ENCODE peak calls at places on chromosomes 5 and 9, in five cellular contexts. R is GM12878, L is K562, K is HepG2, Q is H1. O is an unnamed sample. For H3K4me1, the result is how much of the 10 kb centered on the place peaks cover.

GRCh38 chr5:141338538-141339306 is at the start of gene PCDHGA2:
- DNase-seq in R (no peak), L (peak), K (peak), Q (no peak), O (no peak)

GRCh38 chr5:82918311-82919031 is 158.7 kb downstream of the TMEM167A start:
- DNase-seq in R (no peak), L (no peak), K (no peak), Q (no peak), O (peak)

GRCh38 chr9:132801659-132802058 is 76.4 kb downstream of the AK8 start:
- DNase-seq in R (no peak), L (no peak), K (no peak), Q (no peak), O (no peak)

GRCh38 chr5:36982146-36982545 is 105.6 kb downstream of the NIPBL start:
- DNase-seq in R (no peak), L (no peak), K (no peak), Q (no peak), O (no peak)

GRCh38 chr5:75042511-75042910 is 9.8 kb downstream of the GCNT4 start:
- DNase-seq in R (no peak), L (no peak), K (no peak), Q (no peak), O (no peak)

GRCh38 chr9:69975681-69976080 is 68.0 kb upstream of the MAMDC2 start:
- DNase-seq in R (no peak), L (no peak), K (no peak), Q (no peak), O (no peak)

GRCh38 chr5:179747815-179748214 is 15.2 kb downstream of the MAML1 start:
- DNase-seq in R (no peak), L (no peak), K (no peak), Q (no peak), O (no peak)

GRCh38 chr9:74867483-74867882 is 20.2 kb downstream of the TRPM6 start:
- DNase-seq in R (no peak), L (no peak), K (no peak), Q (no peak), O (no peak)

GRCh38 chr9:94655739-94656138 is 16.4 kb upstream of the FBP1 start:
- DNase-seq in R (no peak), L (no peak), K (no peak), Q (no peak), O (no peak)

GRCh38 chr5:53041740-53042139 is 52.6 kb downstream of the ITGA2 start:
- DNase-seq in R (no peak), L (no peak), K (no peak), Q (no peak), O (no peak)

GRCh38 chr5:57900356-57900944 is 417.8 kb upstream of the ACTBL2 start:
- DNase-seq in R (no peak), L (no peak), K (no peak), Q (no peak), O (no peak)

DNA sequence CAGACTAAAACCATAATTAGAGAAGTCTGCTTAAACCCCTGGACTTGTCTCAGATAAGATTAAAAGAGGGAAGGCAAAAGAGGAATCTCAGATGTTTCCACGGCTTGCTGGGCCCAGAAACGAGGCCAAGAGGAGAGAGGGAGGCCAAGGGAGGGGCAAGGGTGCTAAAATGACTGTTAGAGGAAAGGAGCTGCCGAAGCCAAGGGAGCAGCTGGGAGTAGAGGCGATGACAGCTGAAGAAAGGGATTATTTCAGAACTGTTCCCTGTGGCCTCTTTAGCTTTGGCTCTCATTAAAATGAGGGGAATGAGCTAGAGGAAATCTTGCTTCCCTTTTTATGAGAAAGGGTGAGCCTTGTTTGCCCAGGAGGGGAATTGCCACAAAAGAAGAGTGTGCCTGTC is 72.0 kb downstream of the FEM1C start:
- DNase-seq in R (no peak), L (no peak), K (no peak), Q (no peak), O (no peak)
- TF ChIP-seq SRF in R (no peak), L (no peak), K (no peak), Q (no peak), O (no peak)

GRCh38 chr9:136552117-136552685 is 6.4 kb upstream of the NOTCH1 start:
- DNase-seq in R (no peak), L (no peak), K (no peak), Q (no peak), O (no peak)

GRCh38 chr9:136551401-136552116 is 5.7 kb upstream of the NOTCH1 start:
- DNase-seq in R (no peak), L (peak), K (no peak), Q (peak), O (no peak)

GRCh38 chr9:136556166-136556565 is 10.3 kb upstream of the NOTCH1 start:
- DNase-seq in R (no peak), L (no peak), K (no peak), Q (no peak), O (no peak)

GRCh38 chr9:136554870-136555269 is 9.0 kb upstream of the NOTCH1 start:
- DNase-seq in R (no peak), L (no peak), K (no peak), Q (no peak), O (no peak)

DNA sequence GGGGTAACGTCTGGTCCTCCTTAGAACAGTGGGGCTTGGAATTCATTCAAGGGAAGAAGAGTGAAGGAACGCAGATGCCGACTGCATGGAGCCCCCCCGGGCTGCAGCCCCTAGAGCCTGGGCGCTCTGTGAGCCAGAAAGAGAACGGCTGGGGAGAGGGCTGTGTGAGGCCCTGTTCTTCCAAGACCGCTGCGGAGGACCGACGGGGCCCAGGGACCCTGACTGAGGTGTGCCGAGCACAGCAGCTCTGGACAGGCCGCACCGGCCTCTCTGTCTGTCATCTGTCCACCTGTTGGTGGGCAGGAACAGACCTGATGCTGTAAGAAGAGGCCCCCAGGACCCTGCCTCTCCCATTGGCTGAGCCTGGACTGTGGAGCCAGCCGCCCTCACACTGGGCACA is 7.7 kb upstream of the NOTCH1 start:
- DNase-seq in R (no peak), L (no peak), K (no peak), Q (no peak), O (no peak)
- H3K4me1 ChIP-seq in R (under half), L (under half), K (under half), Q (under half), O (under half)

GRCh38 chr9:108002296-108003056 is 512.9 kb upstream of the KLF4 start:
- DNase-seq in R (no peak), L (no peak), K (no peak), Q (no peak), O (peak)
- TF ChIP-seq SRF in R (no peak), L (no peak), K (no peak), Q (no peak), O (no peak)

GRCh38 chr9:77290373-77290772 is 113.0 kb downstream of the VPS13A start:
- DNase-seq in R (no peak), L (no peak), K (no peak), Q (no peak), O (no peak)

DNA sequence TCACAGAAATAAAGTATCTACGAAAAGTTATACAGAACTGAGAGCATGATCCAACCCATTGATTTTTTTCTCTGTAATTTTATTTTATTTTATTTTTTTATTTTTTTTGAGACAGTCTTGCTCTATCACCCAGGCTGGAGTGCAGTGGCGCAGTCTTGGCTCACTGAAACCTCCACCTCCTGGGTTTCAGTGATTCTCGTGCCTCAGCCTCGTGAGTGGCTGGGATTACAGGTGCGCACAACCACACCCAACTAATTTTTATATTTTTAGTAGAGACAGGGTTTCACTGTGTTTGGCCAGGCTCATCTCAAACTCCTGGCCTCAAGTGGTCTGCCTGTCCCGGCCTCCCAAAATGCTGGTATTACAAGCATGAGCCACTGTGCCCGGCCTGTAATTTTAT is 107.3 kb downstream of the VPS13A start:
- DNase-seq in R (no peak), L (no peak), K (no peak), Q (no peak), O (no peak)
- H3K4me1 ChIP-seq in R (under half), L (under half), K (under half), Q (under half), O (under half)

DNA sequence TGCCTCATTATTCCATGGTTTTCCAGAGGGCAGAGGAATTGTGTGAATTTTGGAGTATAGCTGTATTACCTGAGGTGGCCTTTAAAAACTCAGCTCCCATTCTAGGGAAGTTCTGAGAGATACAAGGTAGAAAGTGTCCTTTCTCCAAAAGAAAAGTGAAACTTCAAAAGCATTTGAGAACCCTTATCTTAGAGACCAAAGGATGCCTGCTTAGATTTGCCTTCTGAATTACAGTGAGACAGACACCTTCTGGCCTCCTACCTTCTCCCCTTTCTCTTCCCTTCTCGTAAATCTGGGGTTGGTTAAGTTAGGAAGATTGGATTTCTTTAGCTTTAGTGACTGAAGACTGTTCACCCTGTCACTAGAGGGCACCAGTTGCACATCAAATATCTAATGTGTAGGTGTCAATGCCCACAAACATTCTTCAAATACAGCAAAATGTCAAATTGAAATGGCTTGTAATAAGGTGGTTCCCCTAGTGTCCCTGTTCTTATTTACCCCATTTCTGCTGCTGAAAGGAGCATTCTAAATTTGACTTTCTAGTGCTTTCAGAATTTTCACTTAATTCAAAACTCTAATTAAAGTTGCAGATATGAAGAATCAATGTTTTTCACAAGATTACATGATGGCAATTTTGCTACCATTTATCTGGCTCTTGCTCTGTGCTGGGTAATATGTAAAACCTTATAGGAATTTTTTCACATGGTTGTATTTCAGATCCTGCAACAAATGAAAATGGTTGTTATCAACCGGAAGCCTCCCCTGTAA is 46.7 kb downstream of the PRRC1 start:
- DNase-seq in R (no peak), L (peak), K (peak), Q (no peak), O (peak)
- TF ChIP-seq SRF in R (no peak), L (no peak), K (no peak), Q (no peak), O (no peak)

GRCh38 chr5:122306461-122306860 is 5.6 kb upstream of the SNCAIP start:
- DNase-seq in R (no peak), L (no peak), K (no peak), Q (no peak), O (no peak)
- H3K4me1 ChIP-seq in R (under half), L (under half), K (under half), Q (under half), O (under half)

DNA sequence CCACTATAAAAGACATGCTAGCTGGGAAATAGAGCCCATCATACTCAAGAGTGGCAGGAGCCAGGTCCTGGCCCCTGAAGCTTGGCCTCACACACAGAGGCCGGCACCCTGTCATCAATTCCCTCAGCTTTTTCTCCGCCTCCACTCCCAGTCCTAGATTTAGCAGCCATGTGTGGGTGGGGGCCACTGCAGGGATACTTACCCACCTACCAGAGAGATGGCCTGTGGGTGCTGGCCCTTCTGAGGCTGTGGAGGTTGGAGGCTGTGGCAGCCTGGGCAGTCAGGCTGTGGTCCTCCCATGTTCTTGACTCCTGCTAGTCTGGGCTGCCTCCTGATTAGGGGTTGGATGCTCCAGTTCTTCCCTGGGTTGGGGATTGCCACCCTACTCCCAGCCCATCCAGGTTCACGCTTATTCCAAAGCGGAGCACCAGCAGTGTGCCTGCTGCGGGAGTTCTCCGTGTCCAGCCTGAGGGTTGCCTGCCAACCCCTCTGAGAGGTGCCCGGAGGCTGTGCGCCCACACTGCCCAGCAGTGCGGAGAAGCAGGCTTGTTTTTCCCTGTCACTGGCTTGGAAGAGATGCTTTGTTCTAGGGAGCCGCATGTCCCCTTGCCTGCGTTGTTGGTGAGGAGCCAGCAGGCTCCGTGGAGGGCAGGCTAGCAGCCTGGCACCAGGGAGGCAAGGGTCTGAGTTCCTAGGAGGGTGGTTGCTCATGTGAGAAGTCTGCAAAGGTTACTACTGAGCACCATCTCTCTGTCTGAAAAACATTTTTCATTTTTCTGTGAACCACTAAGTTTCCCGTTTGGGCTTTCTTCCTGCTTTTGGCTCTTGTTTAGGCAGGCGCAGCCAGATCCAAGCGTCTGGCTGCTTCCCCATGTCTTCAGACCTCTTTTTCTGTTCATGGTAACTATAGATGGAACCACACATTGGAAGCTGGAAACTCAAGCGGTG is 7.5 kb downstream of the SLC22A5 start:
- DNase-seq in R (no peak), L (no peak), K (no peak), Q (no peak), O (no peak)
- TF ChIP-seq SRF in R (no peak), L (no peak), K (no peak), Q (no peak), O (no peak)

GRCh38 chr5:90562331-90562730 is 3.7 kb downstream of the ADGRV1 start:
- DNase-seq in R (no peak), L (no peak), K (no peak), Q (no peak), O (no peak)

GRCh38 chr5:90558344-90559192 is at the start of gene ADGRV1:
- DNase-seq in R (no peak), L (peak), K (peak), Q (peak), O (peak)

GRCh38 chr5:90563161-90563560 is 4.6 kb downstream of the ADGRV1 start:
- DNase-seq in R (no peak), L (no peak), K (no peak), Q (no peak), O (no peak)

GRCh38 chr5:90561766-90562165 is 3.2 kb downstream of the ADGRV1 start:
- DNase-seq in R (no peak), L (no peak), K (no peak), Q (no peak), O (no peak)

GRCh38 chr5:90560771-90561170 is 2.2 kb downstream of the ADGRV1 start:
- DNase-seq in R (no peak), L (no peak), K (no peak), Q (no peak), O (no peak)
- H3K4me1 ChIP-seq in R (under half), L (under half), K (under half), Q (under half), O (under half)

O was measured in HCT116.